ENCODE peak calls at places on chromosomes 7 and 10, in seven cellular contexts. E is PC-9, J is K562, R is breast epithelium, C is transverse colon, T is tibial nerve, F is left ventricle myocardium inferior. N is an unnamed sample.

GRCh38 chr7:6346581-6346980 is 74.2 kb upstream of the CYTH3 start:
- DNase-seq in E (no peak), J (no peak), R (no peak), C (no peak), T (no peak), F (no peak), N (no peak)

GRCh38 chr7:146486519-146486918 is 369.9 kb downstream of the CNTNAP2 start:
- DNase-seq in E (no peak), J (no peak), R (no peak), C (no peak), T (no peak), F (no peak), N (peak)

GRCh38 chr10:1116696-1117254 is 60.6 kb downstream of the WDR37 start:
- DNase-seq in E (no peak), J (no peak), R (no peak), C (no peak), T (no peak), F (no peak), N (no peak)

GRCh38 chr10:26437637-26438461 is at the start of gene APBB1IP:
- DNase-seq in E (no peak), J (no peak), R (no peak), C (peak), T (peak), F (peak), N (peak)

GRCh38 chr10:68877482-68877881 is 23.6 kb upstream of the DDX50 start:
- DNase-seq in E (no peak), J (no peak), R (no peak), C (no peak), T (no peak), F (no peak), N (no peak)

GRCh38 chr10:42556931-42557330 is 81.4 kb downstream of the ZNF33B start:
- DNase-seq in E (no peak), J (no peak), R (no peak), C (no peak), T (no peak), F (no peak), N (no peak)

GRCh38 chr7:105800442-105800841 is 76.0 kb downstream of the ATXN7L1 start:
- DNase-seq in E (no peak), J (no peak), R (no peak), C (no peak), T (no peak), F (no peak), N (no peak)

GRCh38 chr10:29860159-29860558 is 199.2 kb downstream of the JCAD start:
- DNase-seq in E (no peak), J (no peak), R (no peak), C (no peak), T (no peak), F (no peak), N (no peak)

GRCh38 chr10:8835453-8836167 is 781.1 kb downstream of the GATA3 start:
- DNase-seq in E (no peak), J (no peak), R (no peak), C (no peak), T (no peak), F (no peak), N (no peak)

GRCh38 chr7:620885-621284 is 101.2 kb upstream of the PDGFA start:
- DNase-seq in E (no peak), J (peak), R (no peak), C (no peak), T (no peak), F (no peak), N (no peak)

GRCh38 chr7:33923440-33924229 is 18.3 kb downstream of the BMPER start:
- DNase-seq in E (no peak), J (no peak), R (no peak), C (no peak), T (no peak), F (no peak), N (no peak)

GRCh38 chr10:89478085-89478738 is 57.2 kb downstream of the SLC16A12 start:
- DNase-seq in E (peak), J (no peak), R (no peak), C (no peak), T (no peak), F (no peak), N (no peak)

GRCh38 chr7:31553636-31554035 is 39.7 kb downstream of the ITPRID1 start:
- DNase-seq in E (peak), J (no peak), R (no peak), C (no peak), T (no peak), F (no peak), N (no peak)

GRCh38 chr10:126013489-126014281 is 117.3 kb downstream of the FANK1 start:
- DNase-seq in E (no peak), J (peak), R (no peak), C (no peak), T (no peak), F (no peak), N (no peak)

GRCh38 chr7:21912305-21912704 is 33.4 kb downstream of the CDCA7L start:
- DNase-seq in E (no peak), J (no peak), R (no peak), C (no peak), T (no peak), F (peak), N (no peak)

GRCh38 chr7:102472126-102473041 is 6.3 kb downstream of the POLR2J start:
- DNase-seq in E (no peak), J (no peak), R (peak), C (no peak), T (no peak), F (no peak), N (peak)

DNA sequence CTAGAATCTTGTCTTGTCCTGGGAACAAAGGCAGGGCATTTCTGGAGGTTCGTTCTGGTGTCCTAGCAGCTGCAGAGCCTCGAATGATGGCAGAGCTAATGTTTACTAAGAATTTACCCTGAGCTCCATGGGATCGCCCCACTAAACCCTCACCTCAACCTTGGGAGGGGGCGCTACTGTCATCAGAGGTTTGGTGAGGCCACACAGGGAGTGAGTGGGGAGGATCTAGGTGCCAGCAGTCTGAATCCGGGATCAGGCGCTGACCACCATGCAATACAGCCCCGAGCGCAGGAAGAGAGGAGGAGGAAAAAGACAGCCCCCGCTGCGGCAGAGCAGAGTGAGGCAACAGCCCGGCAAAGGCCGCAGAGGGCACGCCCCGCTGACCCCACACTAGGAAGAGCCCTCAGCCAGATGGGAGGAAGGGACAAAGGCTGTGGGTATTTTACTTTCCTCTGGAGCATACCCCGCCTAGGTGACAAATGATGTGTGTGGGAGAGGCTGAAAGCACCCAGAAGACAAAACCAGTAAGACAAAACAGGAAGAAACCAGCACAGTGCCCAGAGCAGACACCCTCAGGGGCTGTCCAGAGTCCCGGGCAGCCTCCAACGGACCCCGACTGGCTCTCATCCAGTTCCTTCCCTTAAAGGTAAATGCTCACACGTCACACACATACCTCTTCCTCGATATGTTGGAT is 103.5 kb downstream of the FAM53B start:
- DNase-seq in E (no peak), J (peak), R (no peak), C (no peak), T (no peak), F (no peak), N (no peak)
- H3K27ac ChIP-seq in E (no peak), J (peak), R (peak), C (peak), T (peak), F (peak), N (peak)

GRCh38 chr10:13518076-13518692 is 10.6 kb downstream of the BEND7 start:
- DNase-seq in E (no peak), J (peak), R (no peak), C (no peak), T (no peak), F (no peak), N (no peak)
- TF ChIP-seq CTCF in E (peak), J (peak), R (no peak), C (no peak), T (no peak), F (peak), N (no peak)

GRCh38 chr10:104678658-104679057 is 37.6 kb downstream of the SORCS3 start:
- DNase-seq in E (no peak), J (no peak), R (no peak), C (no peak), T (no peak), F (no peak), N (no peak)
- H3K27ac ChIP-seq in E (no peak), J (no peak), R (no peak), C (no peak), T (peak), F (no peak), N (no peak)

GRCh38 chr10:100282907-100283306 is 3.6 kb downstream of the BLOC1S2 start:
- DNase-seq in E (no peak), J (no peak), R (no peak), C (no peak), T (no peak), F (no peak), N (no peak)
- TF ChIP-seq CTCF in E (no peak), J (no peak), R (no peak), C (no peak), T (no peak), F (no peak), N (no peak)

DNA sequence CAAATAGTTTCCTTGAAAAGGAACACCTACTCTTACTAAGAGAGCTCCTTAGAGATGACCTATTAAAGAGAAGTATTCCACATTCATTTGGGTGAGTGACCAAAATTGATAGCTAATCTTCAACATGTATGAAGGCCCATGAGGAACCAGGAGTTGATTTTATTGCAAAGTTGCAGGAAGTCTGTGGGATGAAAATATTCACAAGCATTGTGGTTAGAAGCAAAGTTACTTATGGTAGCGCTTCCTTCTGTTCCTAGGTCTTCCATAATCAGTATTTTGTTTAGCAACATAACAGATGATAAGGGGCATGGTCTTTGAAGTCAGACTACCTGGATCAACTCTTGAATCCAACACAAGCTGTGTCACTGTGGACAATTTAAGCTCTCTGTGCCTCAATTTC is 164.5 kb downstream of the DGKB start:
- DNase-seq in E (no peak), J (no peak), R (no peak), C (no peak), T (no peak), F (no peak), N (no peak)
- H3K27ac ChIP-seq in E (no peak), J (no peak), R (no peak), C (no peak), T (no peak), F (no peak), N (no peak)

DNA sequence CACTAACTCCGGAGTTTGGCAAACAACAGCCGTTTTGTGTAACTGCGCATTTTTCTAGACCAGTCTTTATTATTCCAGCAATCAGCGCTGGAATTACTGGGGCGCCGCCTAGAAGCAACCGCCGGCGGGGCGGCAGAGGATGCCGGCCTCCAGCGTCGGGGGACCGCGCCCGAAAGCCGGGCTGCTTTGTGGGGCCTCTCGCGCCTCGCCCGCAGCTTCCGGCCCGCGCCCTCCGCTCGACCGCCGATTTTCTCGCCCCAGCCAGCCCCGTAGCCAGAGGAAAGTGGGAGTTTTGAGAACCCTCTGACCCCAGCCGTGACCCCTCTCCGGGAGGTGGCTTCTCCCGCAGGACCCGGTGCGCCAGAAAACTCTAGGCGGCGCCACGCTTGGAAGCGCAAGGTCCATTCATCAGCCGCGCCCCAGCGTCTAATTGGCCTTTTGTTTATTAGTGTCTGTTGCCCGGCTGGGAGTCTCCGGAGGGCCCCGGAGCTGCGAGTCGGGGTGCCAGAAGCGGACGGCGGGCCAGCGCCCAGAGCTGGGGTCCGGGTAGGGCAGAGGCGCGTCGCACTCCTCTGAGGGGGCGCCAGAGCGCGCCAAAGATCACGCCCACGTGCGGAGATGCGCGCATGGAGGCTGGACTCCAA is 10.7 kb downstream of the EMX2 start:
- DNase-seq in E (no peak), J (no peak), R (no peak), C (no peak), T (no peak), F (no peak), N (no peak)
- TF ChIP-seq CTCF in E (no peak), J (no peak), R (no peak), C (no peak), T (no peak), F (no peak), N (no peak)

DNA sequence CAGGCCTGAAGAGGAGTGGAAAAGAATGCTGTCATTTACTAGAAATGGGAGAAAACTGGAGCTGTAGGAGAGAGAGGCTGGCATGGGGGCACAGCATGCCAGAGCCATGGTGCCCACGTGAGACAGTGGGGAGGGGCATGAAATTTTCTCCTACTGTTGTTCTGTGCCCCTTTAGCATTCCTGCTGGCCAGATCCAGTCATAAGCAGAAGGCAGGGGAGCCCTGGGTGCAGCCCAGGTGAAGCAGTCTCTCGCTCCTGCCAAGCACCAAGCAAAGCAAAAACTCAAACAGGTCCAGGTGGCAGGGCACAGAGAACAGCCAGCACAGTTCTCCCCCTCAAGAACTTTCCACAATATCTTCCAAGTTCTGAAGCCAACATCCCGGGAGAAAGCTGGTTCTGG is 383.2 kb downstream of the TCERG1L start:
- DNase-seq in E (no peak), J (no peak), R (no peak), C (no peak), T (no peak), F (no peak), N (peak)
- H3K27ac ChIP-seq in E (no peak), J (no peak), R (no peak), C (no peak), T (no peak), F (no peak), N (no peak)

DNA sequence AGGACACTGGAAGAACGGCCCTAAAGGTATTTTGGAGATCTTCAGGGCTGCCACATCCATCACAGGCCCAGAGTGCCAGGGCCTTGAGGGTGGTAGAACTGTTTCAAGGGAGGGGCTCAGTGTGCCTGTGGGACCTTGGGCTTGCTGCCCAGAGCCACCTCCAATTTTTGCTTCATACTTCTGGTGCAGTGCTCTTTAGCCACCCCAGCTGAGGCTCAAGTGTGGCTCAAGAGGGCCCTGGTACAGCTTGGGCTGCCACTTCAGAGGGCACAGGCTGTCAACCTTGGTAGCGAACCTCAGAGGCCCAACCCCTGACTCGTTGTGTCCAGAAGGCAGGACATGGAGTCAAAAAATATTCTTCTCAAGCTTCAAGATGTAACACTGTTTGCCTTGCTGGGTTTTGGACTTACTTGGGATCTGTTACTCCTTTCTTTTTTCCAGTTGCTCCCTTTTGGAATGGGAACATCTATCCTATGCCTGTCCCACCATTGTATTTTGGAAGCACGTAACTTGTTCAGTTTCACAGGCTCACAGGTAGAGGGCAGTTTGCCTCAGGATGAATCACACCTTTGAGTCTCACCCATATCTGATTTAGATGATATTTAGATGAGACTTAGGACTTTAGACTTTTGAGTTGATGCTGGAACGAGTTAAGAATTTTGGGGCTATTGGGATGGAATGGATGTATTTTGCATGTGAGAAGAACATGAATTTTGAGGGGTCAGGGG is 224.8 kb downstream of the RPS24 start:
- DNase-seq in E (no peak), J (no peak), R (no peak), C (no peak), T (no peak), F (no peak), N (no peak)
- TF ChIP-seq CTCF in E (peak), J (no peak), R (no peak), C (no peak), T (no peak), F (no peak), N (no peak)

DNA sequence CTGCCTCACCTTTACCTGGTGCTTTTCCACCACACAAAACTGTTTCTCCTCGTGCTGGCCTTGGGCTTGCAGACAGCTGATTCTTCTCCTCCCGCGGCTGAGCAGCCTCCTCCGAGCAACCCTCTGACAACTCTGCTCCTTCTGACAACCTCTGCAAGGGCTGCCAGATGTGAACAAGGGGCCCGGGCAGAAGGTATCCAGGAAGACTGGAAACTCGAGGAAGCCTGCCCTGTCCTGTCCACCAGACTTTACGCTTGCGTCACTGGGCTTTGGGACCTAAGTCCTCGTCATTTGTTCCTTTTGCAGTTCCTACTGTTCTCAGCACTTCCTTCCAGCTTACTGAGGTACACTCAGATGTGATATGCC is 82.1 kb downstream of the EGFR start:
- DNase-seq in E (no peak), J (no peak), R (no peak), C (no peak), T (no peak), F (peak), N (no peak)
- H3K27ac ChIP-seq in E (no peak), J (no peak), R (peak), C (peak), T (peak), F (peak), N (no peak)